ENCODE peak calls at places on chromosomes 4 and X, in nine cellular contexts. B is mesendoderm; R is OCI-LY7; S is effector memory CD4-positive, alpha-beta T cell; F is testis; P is cardiac muscle cell; J is DND-41; H is spleen; O is aorta. T is an unnamed sample.

GRCh38 chr4:8274772-8275241 is 5.3 kb downstream of the HTRA3 start:
- DNase-seq in B (no peak), R (no peak), S (no peak), F (peak; percentile 85), P (peak; percentile 67), J (no peak), H (no peak), O (peak; percentile 95), T (peak; percentile 72)

GRCh38 chr4:83219344-83219990 is 65.1 kb downstream of the COQ2 start:
- DNase-seq in B (no peak), R (peak; percentile 94), S (no peak), F (peak; percentile 43), P (no peak), J (no peak), H (peak; percentile 82), O (no peak), T (no peak)

GRCh38 chr4:151548708-151549107 is 139.7 kb downstream of the FHIP1A start:
- DNase-seq in B (no peak), R (no peak), S (no peak), F (no peak), P (no peak), J (no peak), H (no peak), O (no peak), T (no peak)

GRCh38 chr4:4541040-4541631 is 712 bp downstream of the STX18 start:
- DNase-seq in B (peak; percentile 43), R (peak; percentile 45), S (no peak), F (peak; percentile 37), P (peak; percentile 35), J (peak; percentile 24), H (no peak), O (no peak), T (no peak)

GRCh38 chr4:79917246-79917645 is 155.8 kb downstream of the ANTXR2 start:
- DNase-seq in B (peak; percentile 85), R (peak; percentile 33), S (peak; percentile 7), F (peak; percentile 46), P (no peak), J (peak; percentile 65), H (no peak), O (peak; percentile 55), T (peak; percentile 89)

GRCh38 chr4:68907788-68908700 is 43.6 kb downstream of the UGT2A3 start:
- DNase-seq in B (no peak), R (no peak), S (no peak), F (no peak), P (no peak), J (no peak), H (no peak), O (no peak), T (no peak)

GRCh38 chr4:98657531-98658286 is 702 bp downstream of the TSPAN5 start:
- DNase-seq in B (peak; percentile 54), R (no peak), S (peak; percentile 13), F (peak; percentile 85), P (peak; percentile 65), J (no peak), H (peak; percentile 78), O (peak; percentile 78), T (peak; percentile 79)

GRCh38 chr4:153082322-153083301 is 121.6 kb upstream of the TRIM2 start:
- DNase-seq in B (no peak), R (no peak), S (no peak), F (no peak), P (no peak), J (no peak), H (no peak), O (no peak), T (no peak)

GRCh38 chr4:157550028-157550427 is 329.5 kb downstream of the GRIA2 start:
- DNase-seq in B (no peak), R (no peak), S (no peak), F (no peak), P (no peak), J (no peak), H (no peak), O (no peak), T (no peak)

GRCh38 chr4:85527815-85528214 is 52.9 kb downstream of the ARHGAP24 start:
- DNase-seq in B (no peak), R (no peak), S (no peak), F (no peak), P (no peak), J (no peak), H (no peak), O (no peak), T (no peak)

GRCh38 chr4:1809754-1810502 is 16.8 kb downstream of the FGFR3 start:
- DNase-seq in B (peak; percentile 89), R (peak; percentile 72), S (peak; percentile 25), F (peak; percentile 51), P (peak; percentile 84), J (peak; percentile 64), H (peak; percentile 89), O (peak; percentile 87), T (peak; percentile 97)

GRCh38 chr4:124030038-124030638 is 633.5 kb downstream of the SPRY1 start:
- DNase-seq in B (no peak), R (no peak), S (no peak), F (peak; percentile 41), P (peak; percentile 17), J (no peak), H (no peak), O (no peak), T (no peak)

GRCh38 chr4:22514001-22514400 is 1.9 kb downstream of the ADGRA3 start:
- DNase-seq in B (no peak), R (no peak), S (no peak), F (no peak), P (no peak), J (no peak), H (no peak), O (no peak), T (no peak)

GRCh38 chrX:107290019-107290418 is 83.6 kb downstream of the DNAAF6 start:
- DNase-seq in B (no peak), R (no peak), S (no peak), F (no peak), P (no peak), J (no peak), H (no peak), O (no peak), T (no peak)

GRCh38 chrX:130539721-130540321 is 138.0 kb downstream of the RBMX2 start:
- DNase-seq in B (peak; percentile 43), R (peak; percentile 50), S (no peak), F (peak; percentile 53), P (peak; percentile 75), J (peak; percentile 41), H (no peak), O (no peak), T (peak; percentile 72)

GRCh38 chr4:165814256-165815010 is 58.6 kb upstream of the TLL1 start:
- DNase-seq in B (no peak), R (no peak), S (no peak), F (no peak), P (no peak), J (no peak), H (no peak), O (no peak), T (no peak)

DNA sequence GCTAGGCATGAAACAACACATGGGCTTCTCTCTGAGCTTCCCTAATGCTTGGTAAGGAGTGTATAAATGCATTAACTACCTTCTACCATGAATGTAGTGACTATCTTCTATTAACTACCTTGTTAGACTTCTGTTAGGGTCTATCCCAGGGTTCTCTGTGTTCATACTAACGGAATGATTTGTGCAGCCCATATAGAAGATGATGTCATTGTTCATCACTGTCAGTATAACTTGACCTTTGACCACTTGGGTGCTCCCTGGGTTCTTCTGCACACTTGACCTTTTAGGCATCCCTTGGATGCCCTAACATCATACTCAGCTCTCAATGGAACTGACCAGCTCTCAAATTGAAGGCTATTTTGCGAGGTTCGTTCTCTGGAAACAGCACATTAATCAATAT is 30.8 kb upstream of the CT47C1 start:
- DNase-seq in B (no peak), R (no peak), S (no peak), F (no peak), P (no peak), J (no peak), H (no peak), O (no peak), T (no peak)
- H3K27ac ChIP-seq in B (no peak overlapping the region), R (no peak overlapping the region), S (no peak overlapping the region), F (no peak overlapping the region), P (no peak overlapping the region), J (no peak overlapping the region), H (no peak overlapping the region), O (no peak overlapping the region), T (no peak overlapping the region)

GRCh38 chr4:186781032-186781917 is 57.6 kb upstream of the FAT1 start:
- DNase-seq in B (no peak), R (no peak), S (no peak), F (no peak), P (peak; percentile 13), J (no peak), H (no peak), O (no peak), T (no peak)

GRCh38 chr4:186780291-186781031 is 56.8 kb upstream of the FAT1 start:
- DNase-seq in B (no peak), R (no peak), S (no peak), F (no peak), P (no peak), J (no peak), H (no peak), O (no peak), T (no peak)

GRCh38 chr4:186775867-186776266 is 52.2 kb upstream of the FAT1 start:
- DNase-seq in B (no peak), R (no peak), S (no peak), F (no peak), P (no peak), J (no peak), H (no peak), O (no peak), T (no peak)

GRCh38 chr4:186782302-186782701 is 58.6 kb upstream of the FAT1 start:
- DNase-seq in B (no peak), R (no peak), S (no peak), F (no peak), P (no peak), J (no peak), H (no peak), O (no peak), T (no peak)

DNA sequence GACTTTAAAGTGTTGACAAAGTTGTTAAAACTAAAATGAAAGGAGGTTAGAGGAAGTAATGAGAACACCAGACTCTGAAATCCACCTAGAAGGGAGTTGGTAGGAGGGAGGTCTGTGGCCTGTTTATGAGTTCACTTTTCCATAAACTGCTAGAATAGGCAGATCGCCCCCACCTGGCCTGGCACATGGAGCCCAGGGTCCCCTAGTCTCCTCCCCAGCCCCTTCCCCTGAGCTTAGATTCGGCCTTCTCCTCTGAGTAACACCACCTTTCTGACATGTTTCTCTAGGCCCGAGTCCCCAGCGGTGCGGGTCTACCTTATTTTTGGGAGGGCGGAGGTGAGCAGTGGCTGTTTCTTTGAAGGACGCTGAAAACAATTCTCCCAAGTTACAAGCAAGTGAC is 54.5 kb upstream of the FAT1 start:
- DNase-seq in B (no peak), R (no peak), S (no peak), F (no peak), P (no peak), J (no peak), H (no peak), O (no peak), T (peak; percentile 51)
- H3K4me1 ChIP-seq in B (no peaks in the 10 kb centered on the region), R (no peaks in the 10 kb centered on the region), S (no peaks in the 10 kb centered on the region), F (no peaks in the 10 kb centered on the region), P (peaks cover 6% of the 10 kb centered on the region), J (no peaks in the 10 kb centered on the region), H (no peaks in the 10 kb centered on the region), O (no peaks in the 10 kb centered on the region), T (no peaks in the 10 kb centered on the region)

GRCh38 chr4:61770456-61770855 is 570.3 kb downstream of the ADGRL3 start:
- DNase-seq in B (no peak), R (no peak), S (no peak), F (no peak), P (no peak), J (no peak), H (no peak), O (no peak), T (no peak)
- H3K27ac ChIP-seq in B (no peak overlapping the region), R (no peak overlapping the region), S (no peak overlapping the region), F (no peak overlapping the region), P (no peak overlapping the region), J (no peak overlapping the region), H (no peak overlapping the region), O (no peak overlapping the region), T (peak overlapping the region; percentile 16)

GRCh38 chrX:131752493-131753198 is 208.8 kb downstream of the OR13H1 start:
- DNase-seq in B (no peak), R (no peak), S (peak; percentile 64), F (no peak), P (no peak), J (no peak), H (peak; percentile 84), O (peak; percentile 86), T (no peak)
- H3K4me1 ChIP-seq in B (no peaks in the 10 kb centered on the region), R (no peaks in the 10 kb centered on the region), S (no peaks in the 10 kb centered on the region), F (no peaks in the 10 kb centered on the region), P (no peaks in the 10 kb centered on the region), J (no peaks in the 10 kb centered on the region), H (no peaks in the 10 kb centered on the region), O (no peaks in the 10 kb centered on the region), T (no peaks in the 10 kb centered on the region)

T was measured in endodermal cell.